ENCODE peak calls at places on chromosomes 5 and 9, in eight cellular contexts. L is astrocyte of the cerebellum, E is lower leg skin, H is lung, P is cardiac fibroblast, J is Calu3, Q is HCT116, A is fibroblast of mammary gland. F is an unnamed sample.

GRCh38 chr5:76657683-76658311 is 34.6 kb upstream of the F2RL2 start:
- DNase-seq in E (no peak), L (no peak), H (no peak), Q (no peak), J (no peak), A (no peak), P (no peak), F (no peak)

GRCh38 chr5:142065273-142065672 is 43.3 kb upstream of the NDFIP1 start:
- DNase-seq in P (peak), H (no peak), L (no peak), J (no peak), Q (no peak), E (peak), A (no peak), F (no peak)

GRCh38 chr9:78234810-78235209 is 1.1 kb upstream of the CEP78 start:
- DNase-seq in L (no peak), E (no peak), P (peak), J (no peak), Q (no peak), H (no peak), A (peak), F (no peak)

GRCh38 chr5:141740885-141741284 is 58.9 kb upstream of the ARAP3 start:
- DNase-seq in J (no peak), Q (no peak), A (no peak), L (no peak), E (no peak), P (no peak), H (no peak), F (peak)

GRCh38 chr5:163614787-163615186 is 109.4 kb downstream of the MAT2B start:
- DNase-seq in L (no peak), Q (no peak), H (no peak), A (peak), J (no peak), E (no peak), P (no peak), F (no peak)

GRCh38 chr9:132800038-132800648 is 77.9 kb downstream of the AK8 start:
- DNase-seq in Q (peak), P (peak), H (peak), A (peak), E (peak), L (peak), J (peak), F (peak)

GRCh38 chr5:142215915-142216681 is 107.5 kb downstream of the NDFIP1 start:
- DNase-seq in Q (peak), J (peak), E (peak), P (peak), L (peak), H (peak), A (peak), F (no peak)

GRCh38 chr9:131178382-131178781 is 53.0 kb downstream of the NUP214 start:
- DNase-seq in E (no peak), P (peak), Q (peak), J (peak), A (peak), L (peak), H (peak), F (peak)

GRCh38 chr5:93582677-93583524 is at the start of gene NR2F1:
- DNase-seq in P (peak), E (no peak), H (peak), A (peak), Q (peak), L (peak), J (peak), F (peak)

GRCh38 chr9:4421847-4422246 is 68.4 kb upstream of the SLC1A1 start:
- DNase-seq in J (no peak), A (no peak), L (no peak), E (no peak), Q (no peak), P (no peak), H (no peak), F (no peak)

GRCh38 chr9:133534346-133535284 is at the start of gene ADAMTSL2:
- DNase-seq in P (peak), Q (no peak), E (no peak), J (no peak), H (peak), L (peak), A (peak), F (peak)

GRCh38 chr9:116078640-116079039 is 75.0 kb upstream of the PAPPA start:
- DNase-seq in J (no peak), L (no peak), H (no peak), P (no peak), E (no peak), A (no peak), Q (no peak), F (no peak)

GRCh38 chr5:68547621-68548020 is 332.1 kb downstream of the PIK3R1 start:
- DNase-seq in P (no peak), Q (no peak), E (no peak), H (no peak), L (no peak), J (no peak), A (no peak), F (no peak)

GRCh38 chr5:132272341-132273210 is 15.1 kb downstream of the PDLIM4 start:
- DNase-seq in A (peak), P (peak), E (peak), L (no peak), J (peak), H (peak), Q (no peak), F (peak)

GRCh38 chr5:410911-411517 is 32.0 kb upstream of the EXOC3 start:
- DNase-seq in A (no peak), J (no peak), H (no peak), Q (no peak), P (peak), E (no peak), L (no peak), F (no peak)

GRCh38 chr5:61030163-61030482 is 85.1 kb downstream of the NDUFAF2 start:
- DNase-seq in H (no peak), Q (no peak), J (no peak), E (no peak), L (no peak), P (no peak), A (peak), F (no peak)

GRCh38 chr5:91797581-91797980 is 414.5 kb upstream of the ARRDC3 start:
- DNase-seq in P (no peak), J (no peak), L (peak), H (no peak), A (no peak), E (no peak), Q (no peak), F (no peak)

GRCh38 chr9:75889977-75890540 is 414 bp upstream of the PCSK5 start:
- DNase-seq in H (peak), A (peak), J (no peak), P (peak), L (peak), E (peak), Q (no peak), F (peak)

GRCh38 chr5:165029471-165029870 is 1524.1 kb downstream of the MAT2B start:
- DNase-seq in A (peak), Q (no peak), H (no peak), J (peak), P (no peak), E (no peak), L (no peak), F (peak)

GRCh38 chr9:124890179-124890578 is 28.2 kb downstream of the ARPC5L start:
- DNase-seq in J (no peak), A (no peak), P (no peak), Q (no peak), L (no peak), E (no peak), H (no peak), F (no peak)

GRCh38 chr9:124897570-124898460 is 35.9 kb downstream of the ARPC5L start:
- DNase-seq in E (no peak), Q (no peak), L (no peak), J (peak), A (no peak), H (no peak), P (no peak), F (no peak)

GRCh38 chr9:124899845-124900244 is 37.9 kb downstream of the ARPC5L start:
- DNase-seq in E (no peak), A (no peak), L (no peak), P (no peak), Q (no peak), H (no peak), J (no peak), F (no peak)

GRCh38 chr9:124894035-124894740 is 32.3 kb downstream of the ARPC5L start:
- DNase-seq in L (no peak), A (no peak), H (no peak), Q (no peak), J (no peak), P (peak), E (no peak), F (no peak)

DNA sequence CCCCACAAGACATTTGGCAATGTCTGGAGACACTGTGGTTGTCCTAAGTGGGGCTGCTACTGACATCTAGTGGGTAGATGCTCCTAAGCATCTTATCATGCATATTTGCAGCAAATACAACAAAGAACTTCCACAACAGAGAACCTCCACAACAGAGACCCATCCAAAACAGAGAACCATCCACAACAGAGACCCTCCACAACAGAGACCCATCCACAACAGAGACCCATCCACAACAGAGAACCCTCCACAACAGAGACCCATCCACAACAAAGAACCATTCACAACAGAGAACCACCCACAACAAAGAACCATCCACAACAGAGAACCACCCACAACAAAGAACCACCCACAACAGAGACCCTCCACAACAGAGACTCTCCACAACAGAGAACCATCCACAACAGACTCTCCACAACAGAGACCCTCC is 32.8 kb downstream of the ARPC5L start:
- DNase-seq in J (no peak), E (no peak), P (peak), A (peak), L (peak), H (no peak), Q (peak), F (peak)
- TF ChIP-seq CTCF in J (no peak), E (no peak), P (peak), A (peak), L (peak), H (no peak), Q (peak), F (peak)

GRCh38 chr9:109098221-109098959 is 21.4 kb downstream of the TMEM245 start:
- DNase-seq in Q (no peak), L (peak), E (no peak), A (peak), J (no peak), P (peak), H (no peak), F (no peak)
- TF ChIP-seq CTCF in Q (peak), L (no peak), E (no peak), A (peak), J (no peak), P (peak), H (no peak), F (peak)

DNA sequence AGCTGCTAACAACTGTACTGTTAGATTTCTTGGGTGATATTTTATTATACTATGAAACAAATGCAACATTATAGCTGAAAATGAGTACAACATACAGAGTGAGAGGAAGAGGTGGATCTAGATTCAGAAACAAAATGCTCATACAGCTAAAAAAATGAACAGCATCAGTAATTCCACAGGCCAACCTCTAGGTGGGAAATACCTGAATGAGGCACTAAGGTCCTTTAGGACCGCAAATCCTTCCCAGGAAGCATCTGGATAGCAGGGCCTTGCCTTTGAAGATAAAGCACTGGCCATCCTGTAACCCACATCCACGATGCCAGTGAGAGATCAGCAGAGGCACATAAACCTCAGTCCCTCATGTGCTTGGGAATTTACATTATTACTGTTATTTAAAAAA is 310.8 kb downstream of the YTHDC2 start:
- DNase-seq in Q (peak), P (no peak), E (no peak), L (no peak), H (no peak), A (no peak), J (no peak), F (no peak)
- TF ChIP-seq CTCF in Q (peak), P (no peak), E (no peak), L (no peak), H (no peak), A (no peak), J (no peak), F (peak)

GRCh38 chr5:7261049-7261448 is 134.9 kb upstream of the ADCY2 start:
- DNase-seq in J (peak), Q (no peak), P (peak), A (peak), L (peak), H (no peak), E (no peak), F (peak)
- TF ChIP-seq CTCF in J (peak), Q (peak), P (peak), A (peak), L (peak), H (peak), E (no peak), F (peak)

DNA sequence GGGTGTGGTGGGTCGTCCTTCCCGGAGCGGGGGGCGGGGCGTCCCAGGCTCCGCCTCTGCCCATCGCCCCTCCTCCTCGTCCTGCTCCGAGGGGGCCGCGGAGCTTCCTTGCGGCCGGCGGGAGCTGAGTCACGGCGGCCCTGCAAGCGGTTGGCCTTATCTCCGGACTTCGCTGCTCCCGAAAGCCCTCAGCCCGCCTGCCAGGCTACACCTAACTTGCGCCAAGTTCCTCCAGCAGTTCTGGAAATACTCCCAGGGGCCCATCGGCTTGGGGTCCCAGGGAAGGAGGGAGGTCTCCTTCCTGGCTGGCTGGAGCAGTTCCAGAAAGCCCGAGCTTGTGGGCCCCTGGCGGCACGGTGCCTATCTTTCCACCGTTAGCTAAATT is 54.2 kb upstream of the CDKN2AIPNL start:
- DNase-seq in L (peak), Q (peak), H (peak), E (peak), J (peak), A (peak), P (peak), F (peak)
- TF ChIP-seq CTCF in L (no peak), Q (no peak), H (no peak), E (no peak), J (no peak), A (no peak), P (no peak), F (no peak)

GRCh38 chr9:91882628-91883027 is 67.4 kb downstream of the ROR2 start:
- DNase-seq in P (no peak), Q (no peak), A (no peak), E (peak), J (no peak), L (no peak), H (no peak), F (peak)
- TF ChIP-seq CTCF in P (no peak), Q (no peak), A (no peak), E (no peak), J (no peak), L (no peak), H (no peak), F (peak)

GRCh38 chr5:173320259-173320658 is 8.0 kb downstream of the STC2 start:
- DNase-seq in L (no peak), H (peak), J (no peak), E (peak), A (no peak), P (no peak), Q (no peak), F (peak)
- TF ChIP-seq CTCF in L (peak), H (no peak), J (no peak), E (no peak), A (peak), P (no peak), Q (no peak), F (peak)

GRCh38 chr5:8884029-8884428 is 661.8 kb downstream of the SEMA5A start:
- DNase-seq in J (no peak), E (no peak), Q (no peak), A (no peak), L (no peak), H (no peak), P (peak), F (no peak)
- TF ChIP-seq CTCF in J (no peak), E (no peak), Q (no peak), A (peak), L (no peak), H (no peak), P (no peak), F (peak)

GRCh38 chr9:134701581-134702259 is 60.1 kb downstream of the COL5A1 start:
- DNase-seq in L (no peak), E (no peak), Q (no peak), H (no peak), J (no peak), P (no peak), A (no peak), F (no peak)
- TF ChIP-seq CTCF in L (no peak), E (no peak), Q (no peak), H (no peak), J (no peak), P (no peak), A (no peak), F (no peak)

F was measured in endodermal cell.